ENCODE peak calls at places on chromosomes 5 and 9, in ten cellular contexts. T is adrenal gland, A is A549, H is sigmoid colon, O is breast epithelium, W is HepG2, M is heart left ventricle, I is tibial nerve, Z is esophagus squamous epithelium, R is spleen. D is an unnamed sample. For H3K9me3, the result is how much of the 10 kb centered on the place peaks cover.

GRCh38 chr5:14528926-14529325 is 52.7 kb upstream of the OTULINL start:
- DNase-seq in R (no peak), W (no peak), Z (no peak), H (no peak), O (no peak), M (no peak), A (no peak), T (no peak), I (no peak), D (no peak)

GRCh38 chr9:83062653-83063527 is at the start of gene RASEF:
- DNase-seq in T (no peak), Z (no peak), R (peak), H (no peak), W (no peak), I (no peak), A (peak), O (peak), M (no peak), D (peak)

GRCh38 chr9:130110166-130110565 is 56.5 kb downstream of the GPR107 start:
- DNase-seq in W (no peak), R (no peak), I (no peak), M (no peak), T (no peak), Z (no peak), A (no peak), H (no peak), O (no peak), D (no peak)

GRCh38 chr9:21506910-21507795 is 25.0 kb upstream of the IFNE start:
- DNase-seq in W (no peak), R (no peak), H (no peak), I (no peak), O (no peak), M (no peak), Z (no peak), T (no peak), A (peak), D (no peak)

GRCh38 chr5:153654444-153654843 is 164.0 kb downstream of the GRIA1 start:
- DNase-seq in H (no peak), Z (no peak), I (no peak), R (no peak), A (no peak), O (no peak), M (no peak), T (no peak), W (no peak), D (no peak)

GRCh38 chr5:119411935-119412623 is 40.2 kb upstream of the HSD17B4 start:
- DNase-seq in M (peak), O (peak), R (no peak), W (peak), I (peak), Z (no peak), H (peak), T (peak), A (peak), D (peak)

GRCh38 chr9:113220467-113221002 is 542 bp downstream of the FKBP15 start:
- DNase-seq in W (no peak), A (no peak), R (no peak), H (no peak), M (no peak), O (no peak), I (no peak), T (no peak), Z (no peak), D (no peak)

GRCh38 chr5:43042176-43042625 is 2.1 kb upstream of the ANXA2R start:
- DNase-seq in R (peak), M (peak), W (peak), Z (no peak), T (peak), H (peak), I (peak), O (no peak), A (peak), D (peak)

GRCh38 chr5:157384971-157385709 is 74.9 kb upstream of the NIPAL4 start:
- DNase-seq in Z (no peak), W (no peak), H (peak), M (peak), O (peak), I (peak), A (peak), T (peak), R (no peak), D (no peak)

GRCh38 chr5:43649256-43649655 is 46.3 kb downstream of the NNT start:
- DNase-seq in W (no peak), Z (no peak), R (no peak), O (no peak), I (no peak), H (no peak), A (no peak), T (no peak), M (no peak), D (no peak)

GRCh38 chr9:26266111-26266791 is 588.0 kb upstream of the TUSC1 start:
- DNase-seq in Z (no peak), T (no peak), R (no peak), M (no peak), H (no peak), I (no peak), W (no peak), O (no peak), A (no peak), D (no peak)

GRCh38 chr9:89999176-89999533 is 394.3 kb downstream of the GADD45G start:
- DNase-seq in Z (no peak), M (no peak), W (no peak), O (peak), A (no peak), R (no peak), H (no peak), T (peak), I (no peak), D (no peak)

GRCh38 chr9:107683566-107683965 is 194.0 kb upstream of the KLF4 start:
- DNase-seq in W (no peak), A (no peak), M (peak), I (no peak), R (no peak), T (no peak), Z (no peak), H (no peak), O (no peak), D (no peak)

GRCh38 chr5:168611163-168611562 is 32.0 kb upstream of the PANK3 start:
- DNase-seq in R (no peak), O (no peak), H (no peak), I (no peak), Z (no peak), A (no peak), M (no peak), T (no peak), W (no peak), D (no peak)

GRCh38 chr9:77023726-77024125 is 4.3 kb downstream of the FOXB2 start:
- DNase-seq in R (no peak), O (no peak), T (no peak), W (no peak), Z (no peak), A (no peak), H (no peak), M (no peak), I (no peak), D (no peak)

GRCh38 chr5:92594031-92594430 is 987.0 kb downstream of the NR2F1-AS1 start:
- DNase-seq in T (no peak), W (no peak), I (no peak), R (no peak), A (no peak), Z (no peak), O (no peak), H (no peak), M (no peak), D (no peak)

GRCh38 chr5:32264954-32265572 is 47.7 kb downstream of the MTMR12 start:
- DNase-seq in W (no peak), T (no peak), A (no peak), M (no peak), O (no peak), I (no peak), Z (no peak), R (no peak), H (no peak), D (no peak)

GRCh38 chr9:20594521-20594920 is 27.8 kb downstream of the MLLT3 start:
- DNase-seq in M (no peak), I (no peak), R (no peak), O (no peak), W (no peak), Z (no peak), A (no peak), H (no peak), T (no peak), D (no peak)

GRCh38 chr5:432928-433791 is 9.8 kb upstream of the EXOC3 start:
- DNase-seq in T (peak), R (no peak), O (no peak), H (peak), M (no peak), A (no peak), I (no peak), W (no peak), Z (no peak), D (no peak)

GRCh38 chr5:155106221-155106620 is 92.7 kb downstream of the KIF4B start:
- DNase-seq in O (no peak), T (no peak), I (no peak), W (no peak), Z (no peak), H (no peak), A (no peak), M (no peak), R (no peak), D (no peak)

GRCh38 chr9:135246248-135247173 is 159.0 kb downstream of the OLFM1 start:
- DNase-seq in T (no peak), Z (no peak), O (no peak), H (peak), R (peak), A (no peak), W (no peak), I (no peak), M (no peak), D (no peak)
- H3K9me3 ChIP-seq in T (under half), Z (under half), O (under half), H (under half), R (under half), A (under half), W (under half), I (under half), M (under half), D (under half)

GRCh38 chr9:137454506-137455360 is 4.4 kb downstream of the NSMF start:
- DNase-seq in O (no peak), Z (no peak), H (peak), R (peak), I (no peak), W (peak), T (no peak), M (peak), A (no peak), D (peak)
- TF ChIP-seq POLR2A in O (no peak), Z (no peak), H (peak), R (no peak), I (no peak), W (no peak), T (no peak), M (no peak), A (no peak), D (no peak)

GRCh38 chr5:141258948-141259347 is 13.8 kb downstream of the PCDHB15 start:
- DNase-seq in R (no peak), I (no peak), W (no peak), T (no peak), M (no peak), H (no peak), Z (no peak), A (no peak), O (no peak), D (no peak)
- H3K9me3 ChIP-seq in R (half or more), I (half or more), W (half or more), T (half or more), M (half or more), H (half or more), Z (under half), A (half or more), O (half or more), D (under half)

GRCh38 chr5:81068063-81068462 is 107.9 kb downstream of the RASGRF2 start:
- DNase-seq in H (no peak), W (no peak), I (no peak), R (no peak), Z (no peak), T (no peak), O (no peak), A (no peak), M (no peak), D (no peak)
- TF ChIP-seq POLR2A in H (no peak), W (no peak), I (no peak), R (no peak), Z (no peak), T (no peak), O (no peak), A (no peak), M (no peak), D (no peak)

GRCh38 chr9:14653511-14653910 is 39.7 kb downstream of the ZDHHC21 start:
- DNase-seq in A (no peak), M (no peak), T (no peak), H (no peak), I (no peak), Z (no peak), W (no peak), O (no peak), R (no peak), D (no peak)

GRCh38 chr9:14654932-14655331 is 38.3 kb downstream of the ZDHHC21 start:
- DNase-seq in O (no peak), R (no peak), H (no peak), W (no peak), I (no peak), M (no peak), T (no peak), Z (no peak), A (peak), D (no peak)

GRCh38 chr9:14652729-14653377 is 40.4 kb downstream of the ZDHHC21 start:
- DNase-seq in A (peak), W (peak), T (no peak), I (no peak), M (no peak), H (no peak), R (no peak), Z (no peak), O (no peak), D (no peak)
- H3K9me3 ChIP-seq in A (under half), W (under half), T (under half), I (under half), M (under half), H (under half), R (under half), Z (under half), O (under half), D (under half)

DNA sequence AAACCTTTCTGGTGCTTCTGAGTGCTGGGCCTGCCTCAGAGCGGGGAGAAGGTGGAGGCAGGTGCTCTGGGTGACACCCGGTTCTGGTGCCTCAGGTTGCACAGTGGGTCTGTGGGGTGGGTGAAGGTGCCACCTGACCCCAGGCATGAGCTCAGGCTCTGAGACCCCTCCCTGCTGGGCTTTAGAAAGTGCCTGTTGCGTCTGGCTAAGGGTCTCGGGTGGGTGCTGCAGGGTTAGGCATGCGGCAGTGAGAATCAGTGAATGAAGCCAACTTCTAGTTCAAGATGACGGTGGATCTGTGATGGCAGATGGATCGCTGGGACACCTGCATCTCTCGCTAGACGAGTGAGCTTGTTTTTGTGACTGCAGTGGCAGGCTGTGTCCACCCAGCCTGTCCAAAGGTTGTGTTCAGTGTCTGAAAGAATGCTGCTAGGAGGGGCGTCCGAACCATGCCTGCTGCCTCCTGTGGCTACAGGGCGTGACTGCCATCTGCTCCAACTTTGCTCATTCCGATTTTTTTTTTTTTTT is 5.0 kb downstream of the SQSTM1 start:
- DNase-seq in I (no peak), T (peak), R (no peak), A (peak), W (peak), M (no peak), H (peak), Z (no peak), O (no peak), D (no peak)
- TF ChIP-seq POLR2A in I (no peak), T (no peak), R (no peak), A (no peak), W (no peak), M (no peak), H (no peak), Z (no peak), O (no peak), D (no peak)

GRCh38 chr5:84298628-84299027 is 86.1 kb downstream of the EDIL3 start:
- DNase-seq in M (no peak), A (no peak), Z (no peak), H (no peak), W (no peak), R (no peak), O (no peak), T (no peak), I (no peak), D (no peak)

GRCh38 chr5:84303315-84303714 is 81.4 kb downstream of the EDIL3 start:
- DNase-seq in O (no peak), W (no peak), M (no peak), A (no peak), I (no peak), Z (no peak), R (no peak), T (no peak), H (no peak), D (no peak)

GRCh38 chr5:84306617-84307016 is 78.1 kb downstream of the EDIL3 start:
- DNase-seq in O (no peak), W (no peak), A (no peak), M (no peak), T (no peak), Z (no peak), R (no peak), I (no peak), H (no peak), D (no peak)

GRCh38 chr5:84304591-84304990 is 80.1 kb downstream of the EDIL3 start:
- DNase-seq in Z (no peak), I (no peak), M (no peak), H (no peak), A (no peak), W (no peak), O (no peak), T (no peak), R (no peak), D (no peak)

GRCh38 chr5:84301535-84301934 is 83.1 kb downstream of the EDIL3 start:
- DNase-seq in R (no peak), H (no peak), M (no peak), Z (no peak), A (peak), T (no peak), O (no peak), W (no peak), I (no peak), D (no peak)
- H3K9me3 ChIP-seq in R (under half), H (under half), M (under half), Z (under half), A (under half), T (under half), O (under half), W (under half), I (under half), D (under half)

DNA sequence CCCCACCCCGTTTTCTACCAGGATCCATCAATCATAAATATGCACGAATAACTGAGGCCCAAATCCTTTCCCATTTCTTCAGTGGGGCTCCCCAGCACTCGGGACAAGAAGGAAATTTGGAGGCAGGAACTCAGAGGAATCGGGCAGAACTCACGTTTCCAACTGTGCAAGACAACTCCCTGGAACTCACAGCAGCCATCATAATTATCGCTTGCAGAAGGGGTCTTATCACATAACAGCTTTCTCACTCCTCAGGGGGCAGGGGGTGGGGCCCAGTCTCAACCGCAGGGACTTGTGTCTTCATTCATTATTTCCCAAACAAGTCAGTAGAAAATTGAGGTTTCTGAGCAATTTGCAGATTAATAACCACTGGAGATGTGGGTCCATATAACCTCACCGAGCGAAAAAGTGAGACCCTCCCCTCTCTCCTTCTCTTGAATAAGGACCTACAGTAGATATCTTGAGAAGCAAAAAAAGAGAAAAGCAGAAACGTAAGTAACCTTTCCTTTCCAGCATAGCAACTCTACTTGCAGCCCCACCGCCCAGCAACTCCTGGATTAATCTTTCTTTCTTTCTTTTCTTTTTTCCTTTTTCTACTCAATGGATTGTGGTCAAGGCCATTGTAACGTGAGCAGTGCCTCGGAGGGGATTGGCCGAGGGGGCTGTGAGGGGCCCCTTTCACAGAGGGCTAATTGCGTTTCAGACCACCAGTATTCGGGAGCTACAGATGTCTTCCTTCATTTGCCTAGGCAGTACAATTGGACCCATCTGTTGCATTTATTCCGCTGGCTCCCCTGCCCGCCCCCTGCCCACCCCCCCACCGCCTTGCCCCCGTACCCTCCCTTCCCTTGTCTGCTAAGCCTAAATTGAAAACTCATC is 24.7 kb upstream of the TIFAB start:
- DNase-seq in T (no peak), Z (no peak), M (no peak), W (no peak), H (no peak), O (no peak), R (no peak), I (no peak), A (no peak), D (no peak)
- TF ChIP-seq POLR2A in T (no peak), Z (no peak), M (no peak), W (no peak), H (no peak), O (no peak), R (no peak), I (no peak), A (no peak), D (no peak)

GRCh38 chr9:35490910-35491465 is 1.1 kb downstream of the RUSC2 start:
- DNase-seq in T (no peak), O (no peak), W (no peak), R (no peak), H (no peak), I (no peak), M (no peak), A (peak), Z (no peak), D (no peak)

GRCh38 chr9:35499701-35500030 is 9.8 kb downstream of the RUSC2 start:
- DNase-seq in R (no peak), M (no peak), W (no peak), T (no peak), O (no peak), H (no peak), Z (no peak), I (no peak), A (no peak), D (no peak)

GRCh38 chr9:35499029-35499700 is 9.3 kb downstream of the RUSC2 start:
- DNase-seq in Z (no peak), T (peak), A (no peak), R (no peak), H (no peak), I (no peak), M (no peak), W (no peak), O (no peak), D (no peak)

GRCh38 chr9:35500130-35500748 is 10.3 kb downstream of the RUSC2 start:
- DNase-seq in O (no peak), W (no peak), R (no peak), T (no peak), Z (no peak), I (no peak), M (no peak), H (no peak), A (peak), D (no peak)

GRCh38 chr9:35495984-35496383 is 6.1 kb downstream of the RUSC2 start:
- DNase-seq in M (no peak), I (no peak), O (no peak), Z (no peak), W (no peak), R (no peak), T (no peak), H (no peak), A (no peak), D (no peak)
- H3K9me3 ChIP-seq in M (under half), I (under half), O (under half), Z (under half), W (under half), R (under half), T (under half), H (under half), A (under half), D (under half)

DNA sequence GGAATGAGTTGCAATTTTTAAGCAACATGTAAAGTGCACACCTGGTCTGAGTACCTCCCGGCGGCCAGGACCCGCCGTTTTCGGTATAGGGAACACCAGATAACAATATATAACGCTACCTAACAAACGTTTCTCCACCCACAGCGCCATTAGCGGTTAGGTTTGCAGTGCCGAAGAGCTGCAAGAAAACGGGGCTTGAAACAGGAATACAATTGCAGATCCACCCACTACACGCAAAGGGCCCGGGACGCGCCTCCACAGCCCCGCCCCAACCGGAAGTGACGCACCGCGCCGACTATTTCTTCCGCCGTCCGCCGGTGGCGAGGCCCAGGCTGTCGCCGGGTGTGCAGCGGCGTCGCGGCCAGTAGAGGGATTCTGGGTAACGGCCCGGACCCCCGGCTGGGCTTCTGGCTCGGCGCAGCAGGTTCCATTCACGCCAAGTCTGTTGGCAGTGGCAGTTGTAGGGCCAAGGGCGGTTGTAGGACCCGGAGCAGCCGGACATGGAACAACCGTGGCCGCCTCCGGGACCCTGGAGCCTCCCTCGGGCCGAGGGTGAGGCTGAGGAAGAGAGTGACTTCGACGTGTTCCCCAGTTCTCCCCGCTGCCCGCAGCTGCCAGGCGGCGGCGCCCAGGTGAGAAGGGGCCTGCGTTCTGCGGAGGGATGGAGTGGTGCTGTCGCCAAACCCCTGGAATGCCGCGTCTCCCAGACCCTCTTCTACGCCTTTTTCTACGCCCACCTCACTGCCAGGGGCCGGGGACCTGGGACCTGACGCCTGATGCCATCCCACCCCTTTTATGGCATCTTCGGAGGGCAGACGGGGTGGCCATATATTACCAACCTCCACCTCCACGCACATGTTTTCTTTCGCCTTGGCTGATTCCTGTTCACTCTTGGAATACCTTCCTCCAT is at the start of gene CDC37L1:
- DNase-seq in W (peak), Z (peak), A (peak), T (peak), M (peak), R (peak), I (peak), O (peak), H (peak), D (peak)
- TF ChIP-seq POLR2A in W (peak), Z (no peak), A (peak), T (peak), M (peak), R (peak), I (peak), O (peak), H (peak), D (peak)

D was measured in ovary.